ENCODE peak calls at places on chromosomes 16 and 17, in six cellular contexts. L, G, T, Q, W and O are unnamed samples.

GRCh38 chr17:15398291-15398690 is 56.9 kb upstream of the TEKT3 start:
- DNase-seq in W (no peak), G (no peak), L (no peak), T (no peak), Q (no peak), O (peak)

GRCh38 chr16:28321700-28322411 is 29.5 kb downstream of the SBK1 start:
- DNase-seq in Q (no peak), L (peak), T (no peak), G (no peak), W (peak), O (peak)

GRCh38 chr17:76524598-76525512 is 12.7 kb downstream of the CYGB start:
- DNase-seq in G (no peak), Q (peak), W (peak), T (peak), L (no peak), O (no peak)

GRCh38 chr16:51562896-51563295 is 411.8 kb upstream of the SALL1 start:
- DNase-seq in G (peak), Q (no peak), L (no peak), T (no peak), W (no peak), O (no peak)

GRCh38 chr16:80024443-80024842 is 423.9 kb upstream of the MAF start:
- DNase-seq in L (no peak), Q (no peak), G (no peak), W (peak), T (no peak), O (no peak)

GRCh38 chr17:2962236-2962635 is 101.2 kb downstream of the OR1D5 start:
- DNase-seq in L (no peak), T (no peak), Q (no peak), G (peak), W (no peak), O (no peak)

GRCh38 chr17:31494259-31495048 is 103.0 kb downstream of the RAB11FIP4 start:
- DNase-seq in W (no peak), G (no peak), L (no peak), Q (no peak), T (peak), O (no peak)

GRCh38 chr16:64417711-64418227 is 704.1 kb downstream of the CDH11 start:
- DNase-seq in T (no peak), G (no peak), W (no peak), Q (no peak), L (no peak), O (no peak)

GRCh38 chr16:55021595-55022475 is 91.2 kb downstream of the IRX5 start:
- DNase-seq in W (peak), Q (no peak), L (peak), T (no peak), G (no peak), O (peak)

GRCh38 chr16:25107466-25107792 is 4.1 kb upstream of the LCMT1 start:
- DNase-seq in G (no peak), W (no peak), Q (no peak), T (no peak), L (no peak), O (no peak)

GRCh38 chr16:25108054-25108453 is 3.5 kb upstream of the LCMT1 start:
- DNase-seq in Q (no peak), T (no peak), G (no peak), W (peak), L (peak), O (no peak)

GRCh38 chr16:25110392-25110947 is 1.1 kb upstream of the LCMT1 start:
- DNase-seq in L (no peak), T (no peak), Q (no peak), W (peak), G (no peak), O (no peak)

GRCh38 chr16:25109643-25110042 is 1.9 kb upstream of the LCMT1 start:
- DNase-seq in Q (no peak), G (no peak), W (peak), L (no peak), T (peak), O (peak)

GRCh38 chr16:25106567-25107465 is 4.7 kb upstream of the LCMT1 start:
- DNase-seq in Q (peak), T (peak), L (peak), W (peak), G (peak), O (peak)
- TF ChIP-seq POLR2A in Q (peak), T (peak), L (peak), W (peak), G (peak), O (peak)

GRCh38 chr16:265002-265529 is 10.7 kb downstream of the RGS11 start:
- DNase-seq in W (no peak), L (no peak), T (no peak), Q (no peak), G (no peak), O (no peak)
- TF ChIP-seq POLR2A in W (no peak), L (no peak), T (no peak), Q (no peak), G (no peak), O (no peak)

DNA sequence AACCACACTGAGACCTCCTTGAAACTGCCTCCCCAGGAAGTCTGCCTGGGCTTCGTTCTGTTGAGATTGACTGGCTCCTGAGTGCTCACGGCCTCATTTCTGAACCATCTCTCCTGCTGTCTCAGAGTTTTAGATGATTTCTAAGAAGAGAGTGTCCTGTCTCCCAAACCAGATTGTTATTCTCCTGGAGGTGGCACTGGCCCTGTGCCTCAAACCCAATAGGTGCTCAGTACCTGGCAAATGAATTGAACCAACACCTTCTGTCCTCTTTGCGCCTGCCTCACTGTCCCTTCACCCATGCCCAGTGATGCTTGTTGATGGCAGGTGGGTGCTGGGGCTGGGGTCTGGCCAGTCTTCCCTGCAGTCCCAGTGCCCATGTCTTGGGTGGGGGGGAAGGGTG is 36.3 kb upstream of the C1QL1 start:
- DNase-seq in L (no peak), Q (no peak), W (no peak), G (no peak), T (no peak), O (no peak)
- TF ChIP-seq POLR2A in L (no peak), Q (no peak), W (no peak), G (no peak), T (no peak), O (no peak)

GRCh38 chr17:57988301-57989010 is 402 bp upstream of the VEZF1 start:
- DNase-seq in T (peak), W (peak), L (peak), Q (peak), G (peak), O (peak)
- TF ChIP-seq POLR2A in T (peak), W (no peak), L (peak), Q (no peak), G (no peak), O (peak)